ENCODE peak calls at places on chromosome 16, in four cellular contexts. I is heart right ventricle, V is uterus, J is T-helper 22 cell. E is an unnamed sample.

GRCh38 chr16:55393976-55394375 is 70.0 kb downstream of the IRX6 start:
- DNase-seq in I (no peak), J (no peak), V (no peak), E (no peak)

GRCh38 chr16:68429081-68429740 is 19.1 kb downstream of the SMPD3 start:
- DNase-seq in V (no peak), J (no peak), I (no peak), E (no peak)

GRCh38 chr16:14002416-14002815 is 68.7 kb upstream of the MRTFB start:
- DNase-seq in V (no peak), I (no peak), J (no peak), E (no peak)

GRCh38 chr16:53129281-53130192 is 74.7 kb downstream of the CHD9 start:
- DNase-seq in I (no peak), J (no peak), V (no peak), E (peak)

GRCh38 chr16:49348408-49349176 is 25.0 kb upstream of the C16orf78 start:
- DNase-seq in J (no peak), V (no peak), I (no peak), E (no peak)

GRCh38 chr16:85536073-85536410 is 77.1 kb upstream of the GSE1 start:
- DNase-seq in V (no peak), J (no peak), I (no peak), E (no peak)

GRCh38 chr16:2451851-2452320 is 8.0 kb upstream of the TEDC2 start:
- DNase-seq in I (no peak), V (no peak), J (no peak), E (no peak)

GRCh38 chr16:59665618-59666220 is 931.6 kb upstream of the GOT2 start:
- DNase-seq in V (no peak), J (no peak), I (no peak), E (no peak)

GRCh38 chr16:28873543-28874201 is 4.6 kb upstream of the ATP2A1 start:
- DNase-seq in I (no peak), J (peak), V (no peak), E (no peak)

GRCh38 chr16:17346774-17347569 is 123.8 kb downstream of the XYLT1 start:
- DNase-seq in I (no peak), J (no peak), V (no peak), E (peak)

GRCh38 chr16:17408296-17408695 is 62.5 kb downstream of the XYLT1 start:
- DNase-seq in V (no peak), I (no peak), J (no peak), E (no peak)

GRCh38 chr16:9102379-9102778 is 10.9 kb downstream of the HAPSTR1 start:
- DNase-seq in I (no peak), V (no peak), J (no peak), E (no peak)

GRCh38 chr16:622920-623280 is 7.9 kb upstream of the WFIKKN1 start:
- DNase-seq in J (no peak), V (no peak), I (no peak), E (no peak)

GRCh38 chr16:85750021-85750826 is 672 bp downstream of the C16orf74 start:
- DNase-seq in J (no peak), I (peak), V (peak), E (no peak)

GRCh38 chr16:4266372-4266771 is 6.5 kb downstream of the TFAP4 start:
- DNase-seq in V (no peak), J (no peak), I (no peak), E (no peak)

GRCh38 chr16:21704733-21705132 is 41.0 kb downstream of the OTOA start:
- DNase-seq in J (no peak), I (no peak), V (no peak), E (no peak)

GRCh38 chr16:76428858-76429257 is 151.7 kb downstream of the CNTNAP4 start:
- DNase-seq in J (no peak), V (no peak), I (no peak), E (no peak)

GRCh38 chr16:23114131-23114904 is 34.9 kb downstream of the USP31 start:
- DNase-seq in J (no peak), V (no peak), I (no peak), E (peak)

GRCh38 chr16:78485188-78485898 is 385.9 kb downstream of the WWOX start:
- DNase-seq in J (no peak), V (no peak), I (no peak), E (no peak)

GRCh38 chr16:57060323-57061083 is 31.9 kb upstream of the CPNE2 start:
- DNase-seq in V (no peak), J (no peak), I (no peak), E (no peak)

GRCh38 chr16:1001096-1001495 is 19.5 kb downstream of the SOX8 start:
- DNase-seq in V (no peak), J (no peak), I (no peak), E (no peak)

GRCh38 chr16:17367034-17367433 is 103.7 kb downstream of the XYLT1 start:
- DNase-seq in V (no peak), I (no peak), J (no peak), E (no peak)

GRCh38 chr16:28937222-28937876 is 5.6 kb downstream of the CD19 start:
- DNase-seq in I (no peak), V (no peak), J (no peak), E (no peak)

GRCh38 chr16:23274968-23275367 is 27.1 kb upstream of the SCNN1B start:
- DNase-seq in J (no peak), I (no peak), V (no peak), E (no peak)

GRCh38 chr16:22188595-22189442 is 17.3 kb upstream of the EEF2K start:
- DNase-seq in I (peak), J (peak), V (peak), E (peak)

GRCh38 chr16:58426095-58426494 is 33.8 kb downstream of the GINS3 start:
- DNase-seq in I (no peak), J (no peak), V (no peak), E (no peak)

E was measured in prostate gland.